ENCODE peak calls at places on chromosomes 2 and 18, in five cellular contexts. One of them, this sample, is unnamed.

GRCh38 chr2:169860149-169860548 is 32.9 kb downstream of the UBR3 start:
- DNase-seq in H1: no peak
- DNase-seq in A549: no peak
- DNase-seq in GM12878: no peak
- DNase-seq in HepG2: no peak
- DNase-seq in this sample: peak

GRCh38 chr2:235669983-235670962 is 176.4 kb downstream of the AGAP1 start:
- DNase-seq in H1: peak
- DNase-seq in A549: peak
- DNase-seq in GM12878: no peak
- DNase-seq in HepG2: no peak
- DNase-seq in this sample: no peak

GRCh38 chr2:154029504-154029903 is 157.8 kb downstream of the GALNT13 start:
- DNase-seq in H1: no peak
- DNase-seq in A549: no peak
- DNase-seq in GM12878: no peak
- DNase-seq in HepG2: no peak
- DNase-seq in this sample: no peak

GRCh38 chr18:2114765-2115164 is 456.5 kb downstream of the METTL4 start:
- DNase-seq in H1: no peak
- DNase-seq in A549: no peak
- DNase-seq in GM12878: no peak
- DNase-seq in HepG2: no peak
- DNase-seq in this sample: no peak

GRCh38 chr2:101741775-101742520 is 44.4 kb downstream of the MAP4K4 start:
- DNase-seq in H1: no peak
- DNase-seq in A549: no peak
- DNase-seq in GM12878: no peak
- DNase-seq in HepG2: no peak
- DNase-seq in this sample: no peak

GRCh38 chr2:7029291-7030059 is 112.3 kb downstream of the RNF144A start:
- DNase-seq in H1: no peak
- DNase-seq in A549: no peak
- DNase-seq in GM12878: no peak
- DNase-seq in HepG2: peak
- DNase-seq in this sample: no peak

GRCh38 chr2:177625744-177626655 is 233.4 kb downstream of the AGPS start:
- DNase-seq in H1: no peak
- DNase-seq in A549: peak
- DNase-seq in GM12878: no peak
- DNase-seq in HepG2: no peak
- DNase-seq in this sample: peak

GRCh38 chr2:220159738-220160137 is 532.3 kb downstream of the SLC4A3 start:
- DNase-seq in H1: no peak
- DNase-seq in A549: no peak
- DNase-seq in GM12878: no peak
- DNase-seq in HepG2: no peak
- DNase-seq in this sample: no peak

GRCh38 chr2:240968731-240969624 is 29.4 kb upstream of the SNED1 start:
- DNase-seq in H1: no peak
- DNase-seq in A549: no peak
- DNase-seq in GM12878: no peak
- DNase-seq in HepG2: peak
- DNase-seq in this sample: peak

GRCh38 chr2:240972201-240972600 is 26.2 kb upstream of the SNED1 start:
- DNase-seq in H1: no peak
- DNase-seq in A549: no peak
- DNase-seq in GM12878: no peak
- DNase-seq in HepG2: no peak
- DNase-seq in this sample: no peak

GRCh38 chr2:240972636-240973521 is 25.5 kb upstream of the SNED1 start:
- DNase-seq in H1: no peak
- DNase-seq in A549: no peak
- DNase-seq in GM12878: no peak
- DNase-seq in HepG2: no peak
- DNase-seq in this sample: no peak

GRCh38 chr2:240970104-240970503 is 28.3 kb upstream of the SNED1 start:
- DNase-seq in H1: no peak
- DNase-seq in A549: no peak
- DNase-seq in GM12878: no peak
- DNase-seq in HepG2: no peak
- DNase-seq in this sample: no peak

DNA sequence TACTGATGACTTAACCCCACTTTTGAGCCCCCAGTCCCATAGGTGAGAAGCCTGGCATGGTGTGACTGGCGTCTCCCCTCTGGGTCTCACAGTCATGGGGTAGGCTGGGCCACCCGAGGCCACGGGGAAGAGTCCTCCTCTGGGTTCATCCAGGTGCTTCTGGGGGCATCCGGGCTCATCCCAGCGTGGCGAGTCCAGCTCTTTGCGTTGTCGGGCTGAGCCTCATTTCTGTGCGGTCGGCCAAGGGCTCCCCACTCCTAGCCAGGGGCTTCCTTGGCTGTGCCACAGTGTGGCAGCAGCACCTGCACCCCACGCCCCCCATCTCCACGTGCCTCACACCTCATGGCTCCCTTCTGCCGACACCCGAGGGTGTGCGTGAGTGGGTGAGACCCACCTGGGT is 27.6 kb upstream of the SNED1 start:
- DNase-seq in H1: no peak
- DNase-seq in A549: no peak
- DNase-seq in GM12878: no peak
- DNase-seq in HepG2: no peak
- DNase-seq in this sample: no peak
- TF ChIP-seq KDM1A in H1: no peak
- TF ChIP-seq KDM1A in A549: no peak
- TF ChIP-seq KDM1A in GM12878: no peak
- TF ChIP-seq KDM1A in HepG2: no peak
- TF ChIP-seq KDM1A in this sample: no peak

GRCh38 chr2:146990311-146990781 is 854.5 kb upstream of the ACVR2A start:
- DNase-seq in H1: no peak
- DNase-seq in A549: no peak
- DNase-seq in GM12878: no peak
- DNase-seq in HepG2: no peak
- DNase-seq in this sample: no peak
- TF ChIP-seq KDM1A in H1: no peak
- TF ChIP-seq KDM1A in A549: no peak
- TF ChIP-seq KDM1A in GM12878: no peak
- TF ChIP-seq KDM1A in HepG2: no peak
- TF ChIP-seq KDM1A in this sample: no peak

GRCh38 chr2:53242090-53242489 is 525.5 kb upstream of the CHAC2 start:
- DNase-seq in H1: no peak
- DNase-seq in A549: no peak
- DNase-seq in GM12878: no peak
- DNase-seq in HepG2: no peak
- DNase-seq in this sample: no peak
- TF ChIP-seq KDM1A in H1: no peak
- TF ChIP-seq KDM1A in A549: no peak
- TF ChIP-seq KDM1A in GM12878: no peak
- TF ChIP-seq KDM1A in HepG2: no peak
- TF ChIP-seq KDM1A in this sample: no peak

GRCh38 chr2:106038598-106039375 is 155.3 kb downstream of the UXS1 start:
- DNase-seq in H1: no peak
- DNase-seq in A549: no peak
- DNase-seq in GM12878: no peak
- DNase-seq in HepG2: no peak
- DNase-seq in this sample: no peak
- TF ChIP-seq KDM1A in H1: no peak
- TF ChIP-seq KDM1A in A549: no peak
- TF ChIP-seq KDM1A in GM12878: no peak
- TF ChIP-seq KDM1A in HepG2: no peak
- TF ChIP-seq KDM1A in this sample: no peak

GRCh38 chr2:55357907-55358306 is 61.7 kb downstream of the CCDC88A start:
- DNase-seq in H1: no peak
- DNase-seq in A549: no peak
- DNase-seq in GM12878: no peak
- DNase-seq in HepG2: no peak
- DNase-seq in this sample: no peak
- TF ChIP-seq KDM1A in H1: no peak
- TF ChIP-seq KDM1A in A549: no peak
- TF ChIP-seq KDM1A in GM12878: no peak
- TF ChIP-seq KDM1A in HepG2: no peak
- TF ChIP-seq KDM1A in this sample: no peak

DNA sequence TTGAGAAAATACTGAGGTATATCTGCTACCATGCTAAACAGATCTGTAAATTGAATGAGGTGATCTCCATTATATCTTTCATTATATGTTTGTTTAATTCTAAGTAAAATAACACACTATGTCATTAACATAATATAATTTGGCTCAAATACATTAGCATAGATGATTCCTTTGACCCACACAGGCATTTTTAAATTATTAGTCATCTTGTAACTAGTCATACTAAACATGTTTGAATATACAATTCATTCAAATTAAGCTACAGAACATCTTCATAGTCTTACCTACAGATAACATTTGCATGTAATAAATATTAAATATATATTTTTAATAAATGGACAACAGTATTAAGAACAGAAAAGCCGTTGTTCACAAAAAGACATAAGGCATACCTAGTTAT is 52.7 kb upstream of the KYNU start:
- DNase-seq in H1: no peak
- DNase-seq in A549: no peak
- DNase-seq in GM12878: no peak
- DNase-seq in HepG2: no peak
- DNase-seq in this sample: no peak
- TF ChIP-seq KDM1A in H1: no peak
- TF ChIP-seq KDM1A in A549: no peak
- TF ChIP-seq KDM1A in GM12878: no peak
- TF ChIP-seq KDM1A in HepG2: no peak
- TF ChIP-seq KDM1A in this sample: no peak

GRCh38 chr2:98158305-98158704 is 71.3 kb downstream of the VWA3B start:
- DNase-seq in H1: no peak
- DNase-seq in A549: no peak
- DNase-seq in GM12878: no peak
- DNase-seq in HepG2: peak
- DNase-seq in this sample: no peak

GRCh38 chr2:98164256-98164655 is 77.3 kb downstream of the VWA3B start:
- DNase-seq in H1: no peak
- DNase-seq in A549: no peak
- DNase-seq in GM12878: no peak
- DNase-seq in HepG2: no peak
- DNase-seq in this sample: no peak

GRCh38 chr2:98157557-98157956 is 70.6 kb downstream of the VWA3B start:
- DNase-seq in H1: peak
- DNase-seq in A549: no peak
- DNase-seq in GM12878: no peak
- DNase-seq in HepG2: no peak
- DNase-seq in this sample: peak

GRCh38 chr2:98161202-98161601 is 74.2 kb downstream of the VWA3B start:
- DNase-seq in H1: no peak
- DNase-seq in A549: no peak
- DNase-seq in GM12878: no peak
- DNase-seq in HepG2: no peak
- DNase-seq in this sample: no peak

DNA sequence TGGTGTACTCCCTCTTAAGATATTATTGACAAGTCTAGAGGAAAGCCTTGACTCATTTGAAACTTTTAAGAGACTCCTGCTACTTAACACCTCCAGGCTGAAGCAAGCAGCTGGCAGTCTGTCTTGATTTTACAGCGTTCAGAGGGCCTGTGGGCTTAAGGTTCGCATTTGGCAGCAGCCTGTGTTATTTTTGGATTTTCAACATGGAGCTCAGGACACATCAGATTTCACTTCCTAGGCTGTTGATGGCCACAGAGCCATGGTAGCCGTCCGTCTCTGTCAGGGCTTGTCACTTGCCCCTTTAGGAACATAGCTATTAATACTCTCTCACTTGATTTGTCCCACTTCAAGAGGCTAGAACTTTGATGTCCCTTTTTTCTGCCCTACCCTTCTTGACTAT is 73.6 kb downstream of the VWA3B start:
- DNase-seq in H1: no peak
- DNase-seq in A549: no peak
- DNase-seq in GM12878: no peak
- DNase-seq in HepG2: no peak
- DNase-seq in this sample: no peak
- TF ChIP-seq KDM1A in H1: no peak
- TF ChIP-seq KDM1A in A549: no peak
- TF ChIP-seq KDM1A in GM12878: no peak
- TF ChIP-seq KDM1A in HepG2: no peak
- TF ChIP-seq KDM1A in this sample: no peak

DNA sequence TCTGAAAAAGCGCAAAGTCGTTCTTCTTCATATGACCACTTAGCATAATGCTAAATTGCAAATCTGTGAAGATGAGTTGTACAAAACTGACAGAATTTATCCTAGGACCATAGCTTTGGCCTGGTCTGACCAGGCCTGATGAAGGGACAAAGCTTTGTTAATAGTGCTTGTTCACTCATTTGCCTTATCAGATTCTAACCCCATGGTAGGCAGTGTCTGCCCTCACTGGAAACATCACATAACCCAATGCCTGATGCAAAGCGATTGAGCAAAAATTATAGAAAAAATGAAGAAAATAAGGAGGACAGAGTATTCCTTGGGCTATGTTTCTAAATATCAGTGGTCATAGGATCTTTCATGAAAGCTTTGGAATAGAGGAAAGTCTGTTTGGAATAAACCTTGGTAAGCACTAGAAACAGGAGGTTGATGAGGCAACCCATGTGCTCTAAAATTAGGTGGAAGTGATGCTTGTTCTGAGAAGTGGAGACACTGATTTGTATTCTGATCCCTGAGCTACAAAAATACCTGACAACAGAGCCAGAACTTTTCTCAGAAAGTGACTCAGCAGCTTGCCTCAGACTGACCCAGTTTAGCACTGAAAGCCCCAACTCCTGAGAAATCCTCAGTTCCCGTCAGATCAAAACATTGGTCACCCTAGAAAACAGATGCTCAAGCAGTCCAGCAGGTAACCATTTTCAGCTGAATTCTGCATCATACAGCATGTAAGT is 131.4 kb upstream of the MAPRE2 start:
- DNase-seq in H1: no peak
- DNase-seq in A549: no peak
- DNase-seq in GM12878: no peak
- DNase-seq in HepG2: no peak
- DNase-seq in this sample: no peak
- TF ChIP-seq KDM1A in H1: no peak
- TF ChIP-seq KDM1A in A549: no peak
- TF ChIP-seq KDM1A in GM12878: no peak
- TF ChIP-seq KDM1A in HepG2: no peak
- TF ChIP-seq KDM1A in this sample: no peak